ENCODE peak calls at places on chromosomes 16 and 17, in four cellular contexts. One of them, this sample, is unnamed.

GRCh38 chr16:1310832-1311200 is 1.4 kb downstream of the UBE2I start:
- DNase-seq in cardiac fibroblast: peak; percentile 31
- DNase-seq in astrocyte of the cerebellum: no peak
- DNase-seq in aorta: no peak
- DNase-seq in this sample: peak; percentile 71

GRCh38 chr16:17305694-17306093 is 165.1 kb downstream of the XYLT1 start:
- DNase-seq in cardiac fibroblast: no peak
- DNase-seq in astrocyte of the cerebellum: no peak
- DNase-seq in aorta: no peak
- DNase-seq in this sample: peak; percentile 39

GRCh38 chr17:76852843-76853242 is 15.4 kb upstream of the MGAT5B start:
- DNase-seq in cardiac fibroblast: no peak
- DNase-seq in astrocyte of the cerebellum: no peak
- DNase-seq in aorta: no peak
- DNase-seq in this sample: no peak

GRCh38 chr17:39740357-39741111 is 2.8 kb downstream of the GRB7 start:
- DNase-seq in cardiac fibroblast: peak; percentile 79
- DNase-seq in astrocyte of the cerebellum: no peak
- DNase-seq in aorta: no peak
- DNase-seq in this sample: no peak

GRCh38 chr16:66947302-66948033 is 12.2 kb downstream of the CES2 start:
- DNase-seq in cardiac fibroblast: peak; percentile 90
- DNase-seq in astrocyte of the cerebellum: peak; percentile 64
- DNase-seq in aorta: peak; percentile 82
- DNase-seq in this sample: peak; percentile 80

GRCh38 chr17:46020023-46020735 is 21.1 kb downstream of the STH start:
- DNase-seq in cardiac fibroblast: no peak
- DNase-seq in astrocyte of the cerebellum: no peak
- DNase-seq in aorta: peak; percentile 61
- DNase-seq in this sample: peak; percentile 92

GRCh38 chr17:60573139-60573975 is 26.6 kb upstream of the PPM1D start:
- DNase-seq in cardiac fibroblast: peak; percentile 54
- DNase-seq in astrocyte of the cerebellum: no peak
- DNase-seq in aorta: no peak
- DNase-seq in this sample: no peak

GRCh38 chr17:61766520-61766919 is 96.8 kb downstream of the BRIP1 start:
- DNase-seq in cardiac fibroblast: peak; percentile 61
- DNase-seq in astrocyte of the cerebellum: no peak
- DNase-seq in aorta: no peak
- DNase-seq in this sample: no peak

GRCh38 chr17:79082311-79083190 is 7.9 kb downstream of the ENGASE start:
- DNase-seq in cardiac fibroblast: peak; percentile 46
- DNase-seq in astrocyte of the cerebellum: no peak
- DNase-seq in aorta: no peak
- DNase-seq in this sample: peak; percentile 44

GRCh38 chr17:179721-180379 is 1.6 kb downstream of the DOC2B start:
- DNase-seq in cardiac fibroblast: no peak
- DNase-seq in astrocyte of the cerebellum: no peak
- DNase-seq in aorta: no peak
- DNase-seq in this sample: no peak

GRCh38 chr16:2482181-2483107 is 7.5 kb downstream of the TBC1D24 start:
- DNase-seq in cardiac fibroblast: peak; percentile 42
- DNase-seq in astrocyte of the cerebellum: no peak
- DNase-seq in aorta: peak; percentile 67
- DNase-seq in this sample: no peak

GRCh38 chr17:44775136-44775837 is 16.5 kb downstream of the ADAM11 start:
- DNase-seq in cardiac fibroblast: peak; percentile 98
- DNase-seq in astrocyte of the cerebellum: peak; percentile 94
- DNase-seq in aorta: peak; percentile 98
- DNase-seq in this sample: peak; percentile 93

GRCh38 chr16:13957197-13958078 is 37.5 kb downstream of the ERCC4 start:
- DNase-seq in cardiac fibroblast: peak; percentile 90
- DNase-seq in astrocyte of the cerebellum: peak; percentile 88
- DNase-seq in aorta: peak; percentile 81
- DNase-seq in this sample: peak; percentile 55

GRCh38 chr17:34169501-34169900 is 85.6 kb upstream of the CCL2 start:
- DNase-seq in cardiac fibroblast: no peak
- DNase-seq in astrocyte of the cerebellum: no peak
- DNase-seq in aorta: no peak
- DNase-seq in this sample: no peak

GRCh38 chr17:33968350-33969044 is 286.6 kb upstream of the CCL2 start:
- DNase-seq in cardiac fibroblast: no peak
- DNase-seq in astrocyte of the cerebellum: no peak
- DNase-seq in aorta: no peak
- DNase-seq in this sample: peak; percentile 85

GRCh38 chr17:34151081-34151480 is 104.0 kb upstream of the CCL2 start:
- DNase-seq in cardiac fibroblast: peak; percentile 14
- DNase-seq in astrocyte of the cerebellum: no peak
- DNase-seq in aorta: no peak
- DNase-seq in this sample: no peak

GRCh38 chr16:20952144-20952797 is 51.7 kb downstream of the LYRM1 start:
- DNase-seq in cardiac fibroblast: no peak
- DNase-seq in astrocyte of the cerebellum: no peak
- DNase-seq in aorta: no peak
- DNase-seq in this sample: no peak

GRCh38 chr17:78974635-78975591 is 4.8 kb downstream of the LGALS3BP start:
- DNase-seq in cardiac fibroblast: peak; percentile 69
- DNase-seq in astrocyte of the cerebellum: peak; percentile 43
- DNase-seq in aorta: peak; percentile 86
- DNase-seq in this sample: no peak

GRCh38 chr17:4811471-4811870 is 4.5 kb downstream of the PLD2 start:
- DNase-seq in cardiac fibroblast: no peak
- DNase-seq in astrocyte of the cerebellum: no peak
- DNase-seq in aorta: no peak
- DNase-seq in this sample: no peak

GRCh38 chr17:44947461-44948314 is at the start of gene KIF18B:
- DNase-seq in cardiac fibroblast: peak; percentile 98
- DNase-seq in astrocyte of the cerebellum: peak; percentile 85
- DNase-seq in aorta: peak; percentile 94
- DNase-seq in this sample: peak; percentile 83

GRCh38 chr17:80949451-80950421 is 41.9 kb upstream of the CHMP6 start:
- DNase-seq in cardiac fibroblast: no peak
- DNase-seq in astrocyte of the cerebellum: no peak
- DNase-seq in aorta: peak; percentile 40
- DNase-seq in this sample: no peak

GRCh38 chr17:73758245-73758644 is 114.0 kb upstream of the SDK2 start:
- DNase-seq in cardiac fibroblast: no peak
- DNase-seq in astrocyte of the cerebellum: no peak
- DNase-seq in aorta: no peak
- DNase-seq in this sample: no peak

GRCh38 chr17:78223765-78224164 is 7.7 kb upstream of the TMEM235 start:
- DNase-seq in cardiac fibroblast: no peak
- DNase-seq in astrocyte of the cerebellum: no peak
- DNase-seq in aorta: no peak
- DNase-seq in this sample: no peak

GRCh38 chr17:50505731-50506130 is 2.5 kb upstream of the MYCBPAP start:
- DNase-seq in cardiac fibroblast: no peak
- DNase-seq in astrocyte of the cerebellum: no peak
- DNase-seq in aorta: peak; percentile 29
- DNase-seq in this sample: no peak

GRCh38 chr17:66268247-66268927 is 34.0 kb upstream of the PRKCA start:
- DNase-seq in cardiac fibroblast: peak; percentile 83
- DNase-seq in astrocyte of the cerebellum: peak; percentile 92
- DNase-seq in aorta: no peak
- DNase-seq in this sample: no peak

GRCh38 chr16:79768594-79768993 is 168.1 kb upstream of the MAF start:
- DNase-seq in cardiac fibroblast: no peak
- DNase-seq in astrocyte of the cerebellum: no peak
- DNase-seq in aorta: no peak
- DNase-seq in this sample: peak; percentile 19

GRCh38 chr17:60109161-60109560 is 30.4 kb upstream of the HEATR6 start:
- DNase-seq in cardiac fibroblast: no peak
- DNase-seq in astrocyte of the cerebellum: no peak
- DNase-seq in aorta: no peak
- DNase-seq in this sample: no peak

GRCh38 chr16:15966420-15967222 is 17.2 kb downstream of the ABCC1 start:
- DNase-seq in cardiac fibroblast: peak; percentile 83
- DNase-seq in astrocyte of the cerebellum: peak; percentile 60
- DNase-seq in aorta: no peak
- DNase-seq in this sample: no peak

GRCh38 chr17:1414001-1414574 is 14.1 kb upstream of the YWHAE start:
- DNase-seq in cardiac fibroblast: no peak
- DNase-seq in astrocyte of the cerebellum: no peak
- DNase-seq in aorta: no peak
- DNase-seq in this sample: no peak

GRCh38 chr16:87648236-87648635 is 45.9 kb downstream of the JPH3 start:
- DNase-seq in cardiac fibroblast: no peak
- DNase-seq in astrocyte of the cerebellum: no peak
- DNase-seq in aorta: no peak
- DNase-seq in this sample: no peak

GRCh38 chr17:48051706-48052486 is 3.7 kb downstream of the NFE2L1 start:
- DNase-seq in cardiac fibroblast: peak; percentile 94
- DNase-seq in astrocyte of the cerebellum: peak; percentile 98
- DNase-seq in aorta: peak; percentile 71
- DNase-seq in this sample: no peak

GRCh38 chr16:78473031-78473699 is 373.7 kb downstream of the WWOX start:
- DNase-seq in cardiac fibroblast: no peak
- DNase-seq in astrocyte of the cerebellum: no peak
- DNase-seq in aorta: no peak
- DNase-seq in this sample: no peak

GRCh38 chr16:3413730-3414379 is 12.8 kb downstream of the ZNF174 start:
- DNase-seq in cardiac fibroblast: peak; percentile 9
- DNase-seq in astrocyte of the cerebellum: no peak
- DNase-seq in aorta: no peak
- DNase-seq in this sample: no peak

GRCh38 chr17:31392856-31393748 is 1.6 kb downstream of the RAB11FIP4 start:
- DNase-seq in cardiac fibroblast: no peak
- DNase-seq in astrocyte of the cerebellum: no peak
- DNase-seq in aorta: no peak
- DNase-seq in this sample: no peak

GRCh38 chr17:31390748-31391495 is 553 bp upstream of the RAB11FIP4 start:
- DNase-seq in cardiac fibroblast: no peak
- DNase-seq in astrocyte of the cerebellum: no peak
- DNase-seq in aorta: no peak
- DNase-seq in this sample: no peak

GRCh38 chr17:31391496-31391949 is at the start of gene RAB11FIP4:
- DNase-seq in cardiac fibroblast: no peak
- DNase-seq in astrocyte of the cerebellum: no peak
- DNase-seq in aorta: no peak
- DNase-seq in this sample: no peak

GRCh38 chr17:31393749-31394146 is 2.3 kb downstream of the RAB11FIP4 start:
- DNase-seq in cardiac fibroblast: no peak
- DNase-seq in astrocyte of the cerebellum: no peak
- DNase-seq in aorta: no peak
- DNase-seq in this sample: no peak

DNA sequence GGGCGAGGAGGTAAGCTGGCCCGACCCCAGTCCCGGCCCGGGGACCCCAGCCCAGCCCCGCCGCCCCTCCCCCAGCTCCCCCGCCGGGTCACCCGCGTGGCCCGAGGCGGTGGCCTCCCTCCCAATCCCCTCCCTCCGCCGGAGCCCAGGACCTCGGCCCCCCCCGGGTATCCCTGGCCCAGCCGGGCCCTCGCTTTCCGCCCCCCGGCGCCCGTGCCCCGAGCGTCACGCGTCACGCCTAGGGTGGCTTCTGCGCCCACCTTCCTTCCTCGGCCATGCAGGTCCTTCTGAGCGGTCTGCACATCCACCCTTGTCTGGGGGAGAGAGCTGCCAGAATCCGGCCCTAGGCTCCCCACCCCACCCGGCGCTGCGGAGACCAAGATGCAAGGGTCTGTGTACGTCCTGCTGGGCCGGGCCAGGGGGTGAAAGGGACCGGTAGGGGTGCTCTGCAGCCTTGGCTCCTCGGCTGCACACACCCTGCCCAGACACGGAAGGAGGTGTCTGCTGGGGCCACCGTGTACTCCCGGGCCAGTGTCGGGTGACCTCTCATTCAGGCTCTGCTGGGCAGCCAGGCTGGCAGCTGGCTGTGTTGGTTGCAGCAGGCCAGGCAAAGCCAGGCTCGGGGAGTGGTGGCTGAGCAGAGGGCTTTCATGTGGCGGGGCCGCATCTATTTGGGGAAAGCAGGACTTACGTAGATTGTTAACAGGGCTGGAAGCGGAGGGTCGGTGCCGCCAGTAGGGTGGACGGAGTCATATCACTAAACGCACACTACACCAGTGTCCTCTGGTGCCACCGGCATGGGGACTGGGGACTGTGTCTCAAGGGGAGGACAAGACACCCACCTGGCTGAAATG is 754 bp downstream of the RAB11FIP4 start:
- DNase-seq in cardiac fibroblast: no peak
- DNase-seq in astrocyte of the cerebellum: no peak
- DNase-seq in aorta: no peak
- DNase-seq in this sample: no peak
- H3K4me3 ChIP-seq in cardiac fibroblast: peak overlapping the region; percentile 13
- H3K4me3 ChIP-seq in astrocyte of the cerebellum: peak overlapping the region; percentile 16
- H3K4me3 ChIP-seq in aorta: peak overlapping the region; percentile 13
- H3K4me3 ChIP-seq in this sample: no peak overlapping the region

DNA sequence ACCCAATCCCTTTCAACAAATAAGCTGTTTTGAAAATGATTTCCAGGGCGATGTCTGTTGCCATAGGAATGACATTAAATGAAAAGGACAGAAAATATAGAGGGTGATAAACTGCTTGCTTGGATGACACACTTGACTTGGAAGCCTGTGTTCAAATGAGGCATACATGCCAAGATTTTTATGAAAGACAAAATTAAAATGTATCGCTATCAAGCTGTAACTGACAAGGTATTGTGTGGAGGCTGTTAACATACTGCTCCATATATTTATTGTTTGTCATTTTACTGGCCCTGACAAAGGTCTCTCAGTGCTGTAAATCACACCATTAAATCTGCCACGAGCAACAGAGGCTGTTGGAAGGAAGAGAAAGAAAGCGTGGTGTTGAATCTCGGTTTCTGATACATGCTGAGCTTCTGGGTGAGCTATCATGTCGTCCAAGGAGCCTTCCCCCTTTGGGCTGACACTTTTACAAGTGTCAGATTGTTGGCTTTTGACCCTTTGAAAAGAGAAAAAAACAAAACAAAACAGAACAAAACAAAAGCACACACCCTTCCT is 456.2 kb upstream of the SALL1 start:
- DNase-seq in cardiac fibroblast: no peak
- DNase-seq in astrocyte of the cerebellum: no peak
- DNase-seq in aorta: no peak
- DNase-seq in this sample: no peak
- H3K4me3 ChIP-seq in cardiac fibroblast: no peak overlapping the region
- H3K4me3 ChIP-seq in astrocyte of the cerebellum: no peak overlapping the region
- H3K4me3 ChIP-seq in aorta: no peak overlapping the region
- H3K4me3 ChIP-seq in this sample: no peak overlapping the region

GRCh38 chr16:89452925-89453324 is 37.4 kb downstream of the ANKRD11 start:
- DNase-seq in cardiac fibroblast: no peak
- DNase-seq in astrocyte of the cerebellum: no peak
- DNase-seq in aorta: no peak
- DNase-seq in this sample: no peak
- H3K4me3 ChIP-seq in cardiac fibroblast: no peak overlapping the region
- H3K4me3 ChIP-seq in astrocyte of the cerebellum: no peak overlapping the region
- H3K4me3 ChIP-seq in aorta: no peak overlapping the region
- H3K4me3 ChIP-seq in this sample: peak overlapping the region; percentile 70

GRCh38 chr16:51150894-51151320 is at the start of gene SALL1:
- DNase-seq in cardiac fibroblast: no peak
- DNase-seq in astrocyte of the cerebellum: no peak
- DNase-seq in aorta: no peak
- DNase-seq in this sample: no peak
- H3K4me3 ChIP-seq in cardiac fibroblast: peak within 1 kb of the TSS; percentile 74
- H3K4me3 ChIP-seq in astrocyte of the cerebellum: peak within 1 kb of the TSS; percentile 58
- H3K4me3 ChIP-seq in aorta: peak within 1 kb of the TSS; percentile 23
- H3K4me3 ChIP-seq in this sample: no peak within 1 kb of the TSS

This sample was measured in CD4-positive, CD25-positive, alpha-beta regulatory T cell.